ENCODE peak calls at places on chromosome 5, in eight cellular contexts. N is stimulated activated CD4-positive, alpha-beta T cell treated with anti-CD3 and anti-CD28 coated beads, Interleukin-15, amount 100 ng/mL, for 24 hours; R is fibroblast of lung; K is GM13977; J is NCI-H2029; Z is B cell; W is HFFc6; B is T-helper 2 cell. F is an unnamed sample.

GRCh38 chr5:37665889-37666288 is 174.0 kb downstream of the GDNF start:
- DNase-seq in K (no peak), Z (no peak), R (peak; percentile 18), W (no peak), B (no peak), J (peak; percentile 79), N (no peak), F (no peak)

GRCh38 chr5:61631438-61631941 is 299.4 kb downstream of the ZSWIM6 start:
- DNase-seq in B (no peak), Z (no peak), J (peak; percentile 25), W (no peak), K (no peak), N (no peak), R (peak; percentile 38), F (no peak)

GRCh38 chr5:180439911-180440769 is 54.0 kb upstream of the CNOT6 start:
- DNase-seq in B (no peak), K (no peak), N (no peak), R (no peak), Z (no peak), J (no peak), W (no peak), F (no peak)

GRCh38 chr5:171701138-171701537 is 84.5 kb upstream of the SMIM23 start:
- DNase-seq in N (no peak), J (peak; percentile 26), Z (no peak), W (no peak), K (no peak), R (no peak), B (no peak), F (no peak)

GRCh38 chr5:151280443-151280842 is 23.1 kb downstream of the SLC36A3 start:
- DNase-seq in Z (no peak), B (no peak), R (no peak), N (no peak), J (no peak), W (no peak), K (no peak), F (no peak)

GRCh38 chr5:143284002-143284401 is 119.5 kb downstream of the NR3C1 start:
- DNase-seq in N (no peak), R (no peak), J (no peak), K (no peak), Z (no peak), W (no peak), B (no peak), F (no peak)

GRCh38 chr5:76766746-76767145 is 50.8 kb downstream of the F2R start:
- DNase-seq in N (no peak), B (no peak), J (no peak), K (no peak), R (peak; percentile 64), W (peak; percentile 26), Z (no peak), F (no peak)

GRCh38 chr5:124445220-124445619 is 301.2 kb downstream of the ZNF608 start:
- DNase-seq in R (no peak), J (no peak), W (no peak), K (no peak), B (no peak), N (no peak), Z (no peak), F (no peak)

GRCh38 chr5:175383350-175383749 is 60.6 kb downstream of the DRD1 start:
- DNase-seq in J (peak; percentile 70), Z (no peak), R (no peak), N (no peak), K (no peak), W (no peak), B (no peak), F (no peak)

GRCh38 chr5:68012831-68013230 is 202.7 kb upstream of the PIK3R1 start:
- DNase-seq in Z (no peak), K (no peak), R (no peak), W (no peak), B (no peak), N (no peak), J (no peak), F (no peak)

GRCh38 chr5:176647870-176648466 is 684 bp downstream of the TSPAN17 start:
- DNase-seq in J (peak; percentile 40), N (peak; percentile 26), W (no peak), R (no peak), B (no peak), Z (no peak), K (no peak), F (no peak)

GRCh38 chr5:115551415-115551814 is 6.8 kb upstream of the FEM1C start:
- DNase-seq in B (no peak), K (no peak), Z (no peak), W (no peak), N (no peak), R (peak; percentile 78), J (no peak), F (no peak)

GRCh38 chr5:113757508-113757907 is 244.0 kb downstream of the YTHDC2 start:
- DNase-seq in J (no peak), N (no peak), R (no peak), Z (no peak), B (no peak), K (no peak), W (no peak), F (no peak)

GRCh38 chr5:1759378-1759970 is 40.2 kb downstream of the MRPL36 start:
- DNase-seq in N (no peak), R (no peak), W (no peak), J (no peak), Z (no peak), K (no peak), B (no peak), F (no peak)

GRCh38 chr5:63563008-63563917 is 399.0 kb downstream of the HTR1A start:
- DNase-seq in B (no peak), J (no peak), W (no peak), Z (no peak), R (no peak), K (no peak), N (no peak), F (no peak)

GRCh38 chr5:139951983-139952382 is 91.1 kb downstream of the NRG2 start:
- DNase-seq in N (no peak), W (no peak), Z (no peak), B (no peak), J (no peak), R (no peak), K (no peak), F (no peak)

GRCh38 chr5:61200582-61201155 is 38.4 kb upstream of the SMIM15 start:
- DNase-seq in Z (no peak), B (no peak), R (no peak), N (no peak), K (no peak), W (no peak), J (no peak), F (peak; percentile 2)

GRCh38 chr5:117454716-117455212 is 880.1 kb upstream of the SEMA6A start:
- DNase-seq in K (peak; percentile 27), R (peak; percentile 15), W (no peak), B (peak; percentile 11), Z (peak; percentile 57), J (peak; percentile 16), N (peak; percentile 50), F (peak; percentile 60)

GRCh38 chr5:78213799-78214198 is 80.7 kb downstream of the AP3B1 start:
- DNase-seq in R (no peak), B (no peak), K (no peak), N (no peak), Z (no peak), J (no peak), W (no peak), F (no peak)

GRCh38 chr5:9316041-9316440 is 229.8 kb downstream of the SEMA5A start:
- DNase-seq in R (no peak), N (no peak), Z (no peak), B (no peak), J (no peak), W (no peak), K (no peak), F (no peak)

F was measured in activated CD8-positive, alpha-beta T cell treated with anti-CD3 and anti-CD28 coated beads for 36 hours.